ENCODE peak calls at places on chromosomes 16 and 17, in eight cellular contexts. M, U, T, L, K, N, D and X are unnamed samples.

GRCh38 chr16:29806641-29807425 is 504 bp downstream of the MAZ start:
- DNase-seq in T (no peak), M (no peak), D (peak; percentile 54), U (no peak), L (peak; percentile 61), N (peak; percentile 62), K (peak; percentile 78), X (peak; percentile 63)

GRCh38 chr17:3754458-3755334 is 31.0 kb downstream of the HASPIN start:
- DNase-seq in K (peak; percentile 39), L (peak; percentile 95), T (peak; percentile 95), U (no peak), N (peak; percentile 80), M (no peak), D (peak; percentile 82), X (no peak)

GRCh38 chr16:83530293-83530692 is 277.5 kb upstream of the HSBP1 start:
- DNase-seq in N (no peak), T (no peak), L (no peak), U (no peak), D (no peak), M (no peak), K (no peak), X (no peak)

GRCh38 chr16:63461248-63461841 is 1425.1 kb upstream of the CDH8 start:
- DNase-seq in T (no peak), L (peak; percentile 15), K (peak; percentile 28), D (peak; percentile 69), U (no peak), M (no peak), N (peak; percentile 71), X (no peak)

GRCh38 chr17:71260366-71260765 is 860.5 kb upstream of the SOX9 start:
- DNase-seq in M (no peak), D (no peak), K (no peak), N (no peak), U (no peak), L (no peak), T (no peak), X (no peak)

GRCh38 chr17:27247071-27247957 is 46.6 kb upstream of the WSB1 start:
- DNase-seq in N (no peak), L (peak; percentile 44), K (no peak), U (no peak), T (no peak), M (no peak), D (peak; percentile 90), X (peak; percentile 61)

GRCh38 chr17:49106366-49107210 is 26.0 kb upstream of the B4GALNT2 start:
- DNase-seq in N (no peak), U (no peak), K (no peak), M (no peak), L (no peak), T (no peak), D (peak; percentile 32), X (no peak)

GRCh38 chr16:73427177-73427576 is 379.2 kb upstream of the ZFHX3 start:
- DNase-seq in K (no peak), N (no peak), U (no peak), M (no peak), T (no peak), L (no peak), D (no peak), X (no peak)

GRCh38 chr16:50776042-50776441 is 34.2 kb downstream of the CYLD start:
- DNase-seq in K (no peak), U (no peak), L (no peak), D (no peak), T (no peak), N (no peak), M (no peak), X (no peak)

GRCh38 chr17:50546701-50547034 is 306 bp upstream of the SPATA20 start:
- DNase-seq in T (no peak), D (no peak), N (no peak), L (no peak), K (no peak), M (no peak), U (no peak), X (no peak)

GRCh38 chr17:41500131-41500911 is 5.1 kb downstream of the KRT13 start:
- DNase-seq in N (no peak), D (no peak), T (peak; percentile 77), L (no peak), K (no peak), U (no peak), M (no peak), X (no peak)

GRCh38 chr17:59761385-59762021 is 54.0 kb downstream of the VMP1 start:
- DNase-seq in T (no peak), M (no peak), U (no peak), N (peak; percentile 56), K (no peak), L (no peak), D (no peak), X (no peak)

GRCh38 chr17:77645441-77646430 is 312.8 kb upstream of the TNRC6C start:
- DNase-seq in D (no peak), U (no peak), M (no peak), L (no peak), N (no peak), T (no peak), K (no peak), X (no peak)

GRCh38 chr16:89727406-89728120 is 6.2 kb downstream of the ZNF276 start:
- DNase-seq in T (no peak), N (no peak), U (no peak), L (no peak), D (no peak), M (no peak), K (no peak), X (no peak)

GRCh38 chr17:54353789-54354525 is 531.2 kb downstream of the KIF2B start:
- DNase-seq in N (no peak), U (no peak), M (no peak), L (no peak), K (no peak), T (no peak), D (no peak), X (no peak)

GRCh38 chr16:19694989-19695388 is 23.0 kb downstream of the KNOP1 start:
- DNase-seq in N (no peak), U (no peak), M (no peak), K (no peak), D (no peak), L (no peak), T (no peak), X (no peak)

DNA sequence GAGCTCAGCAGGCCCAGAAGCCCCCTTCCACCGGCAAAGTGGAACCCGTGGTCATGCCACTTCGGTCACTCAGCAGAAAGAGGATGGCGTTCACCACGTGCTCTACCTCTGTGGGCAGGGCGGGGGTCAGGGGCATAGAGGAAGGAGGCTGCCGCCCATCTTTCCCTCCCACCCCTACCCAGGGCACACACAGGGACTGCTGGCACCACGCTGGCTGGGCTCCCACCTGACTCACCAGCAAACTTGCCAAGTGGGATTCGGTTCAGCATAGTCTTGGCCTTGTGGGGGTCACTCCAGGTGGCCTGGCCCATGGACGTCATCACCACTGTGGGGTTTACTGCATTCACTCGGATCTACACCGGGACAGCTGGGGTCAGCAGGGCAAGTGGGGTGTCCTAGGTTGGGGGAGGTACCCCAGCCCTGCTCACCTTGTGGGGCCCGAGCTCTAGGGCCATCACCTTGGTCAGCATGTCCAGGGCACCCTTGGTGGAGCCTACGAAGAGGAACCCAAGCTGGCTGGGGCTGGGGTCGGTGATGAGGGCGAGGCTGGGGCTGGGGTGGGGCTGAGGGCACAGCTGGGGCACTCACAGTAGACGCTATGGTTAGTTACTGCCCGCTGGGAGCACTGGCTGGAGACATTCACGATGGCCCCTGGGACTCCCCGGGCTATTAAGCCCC is 1.4 kb downstream of the DCXR start:
- DNase-seq in U (no peak), K (no peak), N (no peak), D (no peak), L (no peak), T (no peak), M (no peak), X (no peak)
- H3K4me1 ChIP-seq in U (peaks cover 22% of the 10 kb centered on the region), K (peaks cover 8% of the 10 kb centered on the region), N (peaks cover 8% of the 10 kb centered on the region), D (peaks cover 34% of the 10 kb centered on the region), L (peaks cover 22% of the 10 kb centered on the region), T (peaks cover 18% of the 10 kb centered on the region), M (peaks cover 22% of the 10 kb centered on the region), X (peaks cover 29% of the 10 kb centered on the region)

GRCh38 chr16:79331064-79331463 is 269.5 kb downstream of the MAF start:
- DNase-seq in L (no peak), U (no peak), D (no peak), M (no peak), N (no peak), K (no peak), T (no peak), X (no peak)

GRCh38 chr16:79336437-79337229 is 263.9 kb downstream of the MAF start:
- DNase-seq in N (no peak), M (no peak), K (no peak), U (no peak), T (no peak), D (no peak), L (no peak), X (no peak)

GRCh38 chr16:79329967-79330366 is 270.6 kb downstream of the MAF start:
- DNase-seq in L (no peak), U (no peak), T (no peak), N (no peak), D (no peak), M (no peak), K (no peak), X (no peak)

GRCh38 chr16:79337906-79338305 is 262.6 kb downstream of the MAF start:
- DNase-seq in K (no peak), M (no peak), L (no peak), T (no peak), U (no peak), N (no peak), D (no peak), X (no peak)

DNA sequence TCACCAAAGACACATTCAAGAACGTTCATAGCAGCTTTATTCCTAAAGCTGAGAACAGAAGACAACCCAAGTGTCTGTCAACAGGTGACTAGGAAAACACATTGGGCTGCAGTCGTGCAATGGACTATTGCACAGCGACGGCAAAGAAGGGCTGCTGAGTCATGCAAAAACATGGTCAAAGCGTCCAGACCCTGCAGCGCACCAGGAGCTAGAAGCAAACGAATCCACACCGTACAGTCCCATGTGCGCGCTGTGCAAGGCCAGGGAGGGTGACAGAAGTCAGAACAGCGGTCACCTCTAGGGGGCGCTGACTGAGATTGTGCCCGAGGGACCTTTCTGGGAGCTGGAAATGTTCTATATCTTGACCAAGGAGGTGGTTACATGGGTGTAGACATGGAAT is 266.4 kb downstream of the MAF start:
- DNase-seq in K (no peak), U (no peak), M (no peak), N (peak; percentile 24), D (peak; percentile 38), L (peak; percentile 38), T (no peak), X (no peak)
- TF ChIP-seq CTCF in K (no peak), U (no peak), M (no peak), N (no peak), D (peak; percentile 25), L (no peak), T (peak; percentile 57), X (peak; percentile 39)

DNA sequence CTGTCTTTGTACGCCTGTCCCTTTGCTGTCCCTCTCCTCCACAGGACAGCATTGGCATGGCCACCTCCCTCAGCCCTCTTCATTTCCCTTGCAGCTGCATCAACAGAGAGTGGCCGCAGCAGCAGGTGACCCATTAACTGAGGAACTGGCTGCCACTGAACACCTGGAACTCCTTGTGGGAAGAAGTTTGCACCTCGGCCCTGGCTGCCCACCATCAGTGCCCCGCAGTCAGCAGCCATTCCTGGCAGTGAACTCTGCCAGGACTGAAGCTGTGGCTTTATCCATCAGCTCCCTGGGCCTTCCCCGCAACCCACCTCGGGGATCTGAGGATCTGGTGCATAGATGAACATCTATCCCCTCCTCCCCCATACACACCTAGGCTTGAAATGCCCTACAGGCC is 13.1 kb upstream of the RNF135 start:
- DNase-seq in L (no peak), K (no peak), N (no peak), D (no peak), T (no peak), M (no peak), U (no peak), X (no peak)
- H3K27me3 ChIP-seq in L (no peaks in the 10 kb centered on the region), K (no peaks in the 10 kb centered on the region), N (no peaks in the 10 kb centered on the region), D (no peaks in the 10 kb centered on the region), T (no peaks in the 10 kb centered on the region), M (no peaks in the 10 kb centered on the region), U (no peaks in the 10 kb centered on the region), X (no peaks in the 10 kb centered on the region)

GRCh38 chr16:85133290-85133599 is 21.0 kb upstream of the CIBAR2 start:
- DNase-seq in N (no peak), K (no peak), D (no peak), T (no peak), L (no peak), U (no peak), M (no peak), X (no peak)
- H3K4me1 ChIP-seq in N (peaks cover 19% of the 10 kb centered on the region), K (peaks cover 16% of the 10 kb centered on the region), D (peaks cover 34% of the 10 kb centered on the region), T (no peaks in the 10 kb centered on the region), L (peaks cover 47% of the 10 kb centered on the region), U (peaks cover 52% of the 10 kb centered on the region), M (peaks cover 21% of the 10 kb centered on the region), X (peaks cover 66% of the 10 kb centered on the region)